ENCODE peak calls at places on chromosomes 4 and X, in eight cellular contexts. N is right atrium auricular region; Y is H9; A is transverse colon; M is WERI-Rb-1; F is CD8-positive, alpha-beta T cell; W is adrenal gland; G is sigmoid colon. I is an unnamed sample.

GRCh38 chr4:28225689-28226353 is 1365.2 kb downstream of the STIM2 start:
- DNase-seq in A (no peak), M (peak), Y (no peak), G (no peak), F (no peak), N (no peak), W (no peak), I (no peak)

GRCh38 chr4:109683621-109684253 is 19.5 kb downstream of the CASP6 start:
- DNase-seq in F (no peak), Y (no peak), M (no peak), G (no peak), N (no peak), W (no peak), A (no peak), I (no peak)

GRCh38 chr4:947491-947971 is 15.3 kb downstream of the TMEM175 start:
- DNase-seq in W (peak), Y (no peak), A (no peak), M (no peak), N (no peak), F (no peak), G (peak), I (no peak)

GRCh38 chr4:21948347-21949072 is at the start of gene KCNIP4:
- DNase-seq in G (no peak), Y (peak), F (peak), N (no peak), A (peak), W (peak), M (peak), I (no peak)

GRCh38 chr4:39614487-39615162 is 24.0 kb downstream of the SMIM14 start:
- DNase-seq in W (no peak), G (no peak), M (no peak), F (no peak), Y (no peak), A (no peak), N (no peak), I (no peak)

GRCh38 chr4:25350561-25350960 is 26.5 kb upstream of the ANAPC4 start:
- DNase-seq in N (no peak), Y (no peak), G (no peak), A (no peak), M (no peak), F (no peak), W (no peak), I (no peak)

GRCh38 chrX:15913161-15913560 is 58.5 kb upstream of the AP1S2 start:
- DNase-seq in G (no peak), A (no peak), M (peak), F (no peak), N (no peak), W (no peak), Y (no peak), I (no peak)

GRCh38 chr4:1720163-1720983 is 750 bp downstream of the TMEM129 start:
- DNase-seq in Y (peak), F (peak), W (peak), M (no peak), G (no peak), A (peak), N (no peak), I (no peak)

GRCh38 chrX:12722314-12722713 is 68.9 kb upstream of the PRPS2 start:
- DNase-seq in A (no peak), M (no peak), Y (no peak), N (no peak), W (no peak), G (no peak), F (no peak), I (no peak)

GRCh38 chr4:7237863-7238262 is 45.5 kb downstream of the SORCS2 start:
- DNase-seq in G (no peak), A (no peak), F (no peak), W (no peak), Y (no peak), N (no peak), M (no peak), I (no peak)

GRCh38 chr4:107213410-107213809 is 177.3 kb upstream of the DKK2 start:
- DNase-seq in A (no peak), N (no peak), Y (no peak), W (no peak), M (no peak), G (no peak), F (no peak), I (no peak)

GRCh38 chr4:96459105-96459504 is 619.2 kb downstream of the PDHA2 start:
- DNase-seq in N (no peak), G (no peak), A (no peak), W (no peak), Y (no peak), M (no peak), F (no peak), I (no peak)

DNA sequence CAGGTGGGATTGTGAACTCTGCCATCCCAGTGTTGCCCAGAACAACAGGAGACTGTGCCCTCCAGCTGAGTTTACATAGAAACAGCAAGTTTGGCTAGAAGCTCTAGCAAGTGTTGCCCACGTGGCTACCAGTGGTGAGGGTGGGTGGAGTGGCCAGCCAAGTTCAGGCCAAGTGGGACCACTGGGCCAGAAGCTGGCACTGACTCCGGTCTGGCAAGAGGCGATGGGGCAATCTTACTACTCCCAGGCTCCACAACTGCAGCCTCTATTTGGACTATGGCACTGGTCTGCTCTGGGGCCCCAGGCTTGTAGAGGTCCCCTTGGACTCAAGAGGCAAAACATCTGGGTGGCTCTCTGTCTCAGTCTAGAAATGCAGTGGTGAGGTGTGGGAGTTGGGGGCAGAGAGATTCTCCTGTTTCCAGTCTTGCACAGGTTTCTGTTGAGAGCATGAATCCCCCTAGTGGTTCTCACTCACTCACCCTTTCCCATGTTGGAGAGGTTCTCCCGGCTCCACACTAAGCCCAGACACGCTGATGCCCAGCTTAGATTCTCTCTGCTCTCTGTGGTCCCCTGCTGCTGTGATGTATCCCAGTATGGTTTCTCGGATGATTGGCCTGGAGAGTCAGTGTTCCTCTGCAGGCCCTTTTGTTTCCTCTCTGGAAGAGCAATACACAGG is 615.3 kb downstream of the PDHA2 start:
- DNase-seq in M (no peak), F (no peak), N (no peak), A (no peak), G (no peak), W (no peak), Y (no peak), I (no peak)
- TF ChIP-seq CTCF in M (no peak), F (no peak), N (no peak), A (no peak), G (no peak), W (no peak), Y (peak), I (no peak)

GRCh38 chr4:15493411-15493810 is 23.7 kb downstream of the CC2D2A start:
- DNase-seq in N (no peak), G (no peak), F (no peak), Y (no peak), W (no peak), M (peak), A (no peak), I (no peak)
- H3K27ac ChIP-seq in N (no peak), G (no peak), F (no peak), Y (no peak), W (no peak), M (peak), A (no peak), I (no peak)

GRCh38 chr4:121050251-121050650 is 22.1 kb downstream of the NDNF start:
- DNase-seq in M (no peak), A (no peak), F (no peak), Y (no peak), W (no peak), G (no peak), N (no peak), I (no peak)
- TF ChIP-seq CTCF in M (peak), A (peak), F (peak), Y (peak), W (no peak), G (peak), N (peak), I (peak)

GRCh38 chr4:113404167-113404571 is 354.7 kb downstream of the ANK2 start:
- DNase-seq in W (no peak), F (no peak), M (no peak), Y (no peak), G (no peak), N (no peak), A (no peak), I (no peak)
- H3K27ac ChIP-seq in W (no peak), F (no peak), M (no peak), Y (no peak), G (no peak), N (no peak), A (no peak), I (no peak)

GRCh38 chr4:143207555-143207954 is 22.8 kb downstream of the USP38 start:
- DNase-seq in M (no peak), F (no peak), N (no peak), G (no peak), A (no peak), W (no peak), Y (no peak), I (no peak)
- TF ChIP-seq CTCF in M (no peak), F (no peak), N (peak), G (peak), A (peak), W (peak), Y (peak), I (peak)

GRCh38 chrX:150902434-150903109 is 4.1 kb upstream of the CD99L2 start:
- DNase-seq in Y (peak), G (no peak), N (no peak), F (no peak), W (no peak), A (no peak), M (no peak), I (no peak)

GRCh38 chrX:150898343-150899190 is at the start of gene CD99L2:
- DNase-seq in W (peak), A (peak), G (peak), N (peak), Y (peak), F (peak), M (peak), I (peak)

GRCh38 chrX:150897371-150898319 is 823 bp downstream of the CD99L2 start:
- DNase-seq in W (peak), G (no peak), M (peak), A (peak), Y (peak), N (no peak), F (peak), I (no peak)

GRCh38 chrX:150896632-150897031 is 1.8 kb downstream of the CD99L2 start:
- DNase-seq in W (no peak), M (no peak), G (no peak), N (no peak), F (no peak), A (no peak), Y (no peak), I (no peak)

DNA sequence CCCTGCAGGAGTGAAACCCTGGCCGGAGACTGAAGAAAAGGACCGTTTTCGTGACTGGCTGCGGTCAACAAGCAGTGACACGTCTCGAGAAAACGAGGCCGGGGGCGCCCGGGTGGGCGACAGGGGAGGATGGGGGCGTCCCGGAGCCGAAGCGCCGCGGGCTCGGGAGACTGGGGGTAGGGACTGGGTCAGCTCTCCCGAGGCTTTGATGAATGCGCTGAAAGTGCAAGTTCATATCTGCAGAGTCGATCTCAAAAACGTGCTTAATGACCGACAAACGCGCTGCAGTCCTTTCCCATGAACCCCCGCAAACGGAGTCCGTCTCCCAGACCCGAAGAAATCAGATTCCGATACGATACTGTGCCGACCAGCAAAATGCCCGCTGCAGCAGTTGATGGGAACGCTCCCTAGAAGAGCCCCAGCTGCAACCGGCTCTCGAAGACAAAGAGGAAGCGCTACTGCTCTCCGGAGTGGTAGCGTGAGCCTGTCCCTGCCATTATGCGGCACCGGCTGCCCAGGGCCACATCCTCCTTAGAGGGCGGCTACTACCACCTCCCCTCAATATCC is 806 bp upstream of the CD99L2 start:
- DNase-seq in A (peak), N (no peak), W (peak), F (peak), G (peak), M (peak), Y (peak), I (no peak)
- H3K27ac ChIP-seq in A (peak), N (peak), W (peak), F (peak), G (peak), M (peak), Y (no peak), I (no peak)

DNA sequence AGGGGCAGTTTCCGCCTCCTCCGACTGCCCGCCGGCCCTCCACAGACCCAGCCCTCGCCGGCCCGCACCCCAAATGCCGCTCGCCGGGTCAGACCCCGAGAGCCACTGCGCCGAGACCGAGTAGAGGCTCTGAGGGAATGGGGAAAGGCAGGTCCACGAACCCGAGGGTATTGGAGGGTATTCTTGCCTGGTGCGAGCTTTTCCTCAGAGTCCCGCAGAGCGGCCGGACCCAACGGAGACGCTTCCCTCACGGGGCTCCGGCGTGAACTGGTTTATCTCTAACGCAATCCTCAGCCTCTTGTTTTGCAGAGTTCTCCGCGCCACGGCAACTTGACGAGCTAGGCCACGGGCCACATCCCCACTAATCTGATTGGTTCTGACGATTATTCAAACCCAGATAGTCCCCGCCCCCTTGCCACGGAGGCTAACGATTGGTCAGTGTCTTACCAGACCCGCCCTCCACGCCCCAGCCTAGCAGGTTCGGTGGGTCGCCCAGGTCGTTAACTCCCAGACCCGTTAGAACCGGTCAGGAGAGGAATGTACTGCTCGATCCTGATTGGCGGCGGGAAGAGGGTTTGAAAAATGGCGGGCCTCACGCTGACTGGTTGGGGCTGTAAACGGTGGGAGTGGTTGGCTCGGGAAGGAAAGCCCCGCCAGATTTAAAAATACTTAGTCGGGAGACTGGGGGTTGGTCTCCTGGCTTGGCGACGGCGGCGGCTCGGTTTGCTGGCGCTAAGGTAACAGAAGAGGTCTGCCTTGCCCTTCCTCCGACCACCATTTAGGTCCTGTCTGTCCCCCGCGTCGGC is at the start of gene HMGB2:
- DNase-seq in Y (peak), A (peak), W (peak), N (peak), M (peak), G (peak), F (peak), I (peak)
- TF ChIP-seq CTCF in Y (no peak), A (no peak), W (no peak), N (no peak), M (no peak), G (no peak), F (no peak), I (no peak)

GRCh38 chr4:47577779-47578553 is 92.9 kb downstream of the ATP10D start:
- DNase-seq in G (peak), W (no peak), N (peak), M (no peak), Y (no peak), F (no peak), A (no peak), I (no peak)
- H3K27ac ChIP-seq in G (peak), W (peak), N (peak), M (no peak), Y (no peak), F (no peak), A (peak), I (no peak)

I was measured in AG04450.